ENCODE peak calls at places on chromosomes 1 and 21, in five cellular contexts. R is NT2/D1, Y is adipocyte, O is IMR-90, H is HCT116. I is an unnamed sample. For H3K4me1, the result is how much of the 10 kb centered on the place peaks cover.

GRCh38 chr1:109181085-109181806 is 32.5 kb upstream of the SARS1 start:
- DNase-seq in R (no peak), O (peak), H (no peak), Y (peak), I (no peak)

GRCh38 chr21:46082638-46083270 is 15.2 kb upstream of the COL6A2 start:
- DNase-seq in Y (no peak), H (no peak), O (no peak), R (no peak), I (peak)

GRCh38 chr1:61445269-61445825 is 279.6 kb downstream of the TM2D1 start:
- DNase-seq in H (no peak), O (no peak), Y (no peak), R (no peak), I (no peak)

GRCh38 chr1:223776075-223776814 is 63.9 kb downstream of the CAPN2 start:
- DNase-seq in R (no peak), H (peak), Y (peak), O (peak), I (peak)

GRCh38 chr1:16075337-16076002 is 2.0 kb upstream of the FAM131C start:
- DNase-seq in R (no peak), Y (peak), O (peak), H (no peak), I (no peak)

GRCh38 chr1:15681346-15682290 is 2.5 kb upstream of the PLEKHM2 start:
- DNase-seq in R (no peak), H (no peak), Y (no peak), O (no peak), I (peak)

GRCh38 chr1:246214708-246215504 is 292.2 kb downstream of the SMYD3 start:
- DNase-seq in H (no peak), R (no peak), Y (peak), O (peak), I (no peak)

GRCh38 chr1:147171399-147172167 is 687 bp downstream of the PRKAB2 start:
- DNase-seq in Y (peak), O (no peak), R (no peak), H (no peak), I (no peak)

GRCh38 chr1:30402031-30402430 is 321.4 kb downstream of the MATN1 start:
- DNase-seq in O (no peak), R (no peak), Y (no peak), H (no peak), I (no peak)

GRCh38 chr1:207027221-207027777 is 5.3 kb downstream of the C1orf116 start:
- DNase-seq in R (no peak), H (peak), O (peak), Y (no peak), I (no peak)

GRCh38 chr1:95171270-95172245 is 54.4 kb downstream of the TLCD4 start:
- DNase-seq in H (no peak), R (no peak), O (no peak), Y (no peak), I (no peak)

DNA sequence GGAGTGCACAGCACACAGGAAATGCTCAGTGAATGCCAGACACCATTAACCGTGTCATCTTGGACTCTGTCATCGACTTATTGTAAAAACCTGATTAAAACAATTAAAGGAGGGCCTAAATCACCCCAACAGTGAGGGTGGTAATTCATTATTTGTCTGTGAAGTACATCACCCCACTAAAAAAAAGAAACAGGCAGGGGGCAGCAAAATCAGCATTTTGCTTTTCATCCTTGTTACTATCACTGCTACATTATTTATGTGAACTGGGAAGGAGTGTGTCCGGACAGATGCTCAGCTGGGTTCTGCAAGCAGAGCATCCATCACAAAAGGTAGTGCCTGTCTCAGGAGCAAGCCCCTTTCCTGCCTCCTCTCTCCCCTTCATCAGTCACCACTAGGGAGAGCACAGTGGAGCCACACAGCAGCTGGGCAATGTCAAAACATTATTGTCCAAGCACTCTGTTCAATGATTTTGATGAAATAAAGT is 98.5 kb downstream of the RERE start:
- DNase-seq in Y (no peak), R (no peak), H (no peak), O (no peak), I (peak)
- H3K4me1 ChIP-seq in Y (under half), R (under half), H (under half), O (under half), I (under half)

GRCh38 chr1:235017719-235018118 is 110.9 kb downstream of the TOMM20 start:
- DNase-seq in Y (peak), O (peak), H (no peak), R (no peak), I (no peak)
- H3K9ac ChIP-seq in Y (peak), O (no peak), H (no peak), R (no peak), I (no peak)

GRCh38 chr1:79006564-79006963 is at the start of gene ADGRL4:
- DNase-seq in H (no peak), Y (peak), O (peak), R (no peak), I (peak)
- H3K4me3 ChIP-seq in H (no peak), Y (peak), O (peak), R (peak), I (peak)

DNA sequence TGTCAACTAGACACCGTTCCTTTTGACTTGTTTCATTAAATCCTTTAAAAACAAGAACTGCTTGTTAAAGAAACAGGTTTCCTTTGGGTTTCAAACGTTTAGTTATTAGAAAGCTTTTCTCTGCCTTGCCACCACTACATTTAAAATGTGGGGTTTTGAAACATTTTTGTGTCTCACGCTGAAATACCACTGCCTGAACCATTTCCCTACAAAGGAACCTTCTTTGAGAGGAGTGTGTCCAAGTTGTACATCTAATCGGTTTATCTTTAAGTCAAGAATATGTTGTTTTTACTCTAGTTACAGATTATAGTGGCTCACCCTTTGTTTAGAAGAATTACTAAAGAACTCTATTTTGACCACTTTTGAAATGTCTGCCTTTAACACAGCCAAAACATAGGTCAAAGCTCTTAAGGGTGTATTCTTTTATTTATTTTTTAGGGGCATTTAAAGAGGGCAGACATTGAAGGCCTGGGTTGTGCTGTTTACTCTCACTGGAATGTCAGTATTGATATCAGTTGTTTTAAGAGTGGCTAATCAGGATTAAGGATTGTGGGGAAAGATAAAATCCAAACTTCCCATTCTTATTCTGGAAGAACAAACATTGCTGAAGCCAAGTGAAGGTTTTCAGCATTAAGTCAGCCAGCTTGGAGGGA is 143.4 kb downstream of the GALNT2 start:
- DNase-seq in R (no peak), Y (peak), O (peak), H (no peak), I (no peak)
- H3K4me1 ChIP-seq in R (under half), Y (under half), O (under half), H (under half), I (under half)

GRCh38 chr21:32624726-32625125 is 12.5 kb upstream of the CFAP298 start:
- DNase-seq in O (peak), Y (no peak), R (no peak), H (peak), I (no peak)
- H3K9ac ChIP-seq in O (no peak), Y (no peak), R (no peak), H (no peak), I (no peak)

DNA sequence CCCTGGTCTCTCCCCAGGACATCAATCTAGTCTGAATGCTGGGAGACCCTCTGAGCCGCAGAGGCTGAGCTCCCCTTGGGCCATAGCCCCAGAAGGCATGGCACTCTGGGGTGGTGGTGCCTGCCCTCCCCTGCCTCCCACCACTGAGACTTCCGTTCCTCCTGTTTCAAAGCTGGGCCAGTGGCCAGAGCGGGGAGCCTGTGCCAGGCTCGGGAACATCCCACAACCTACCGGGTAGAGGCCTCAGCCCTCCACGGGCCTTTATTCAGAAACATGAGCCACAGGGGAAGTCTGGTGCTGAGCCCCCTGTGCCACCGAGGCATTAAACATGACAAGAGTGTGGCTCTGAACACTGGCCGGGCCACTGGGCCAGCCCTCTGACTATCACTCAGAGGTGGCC is 8.1 kb downstream of the CCDC24 start:
- DNase-seq in R (no peak), O (no peak), H (no peak), Y (no peak), I (no peak)
- H3K4me3 ChIP-seq in R (no peak), O (no peak), H (no peak), Y (no peak), I (no peak)

DNA sequence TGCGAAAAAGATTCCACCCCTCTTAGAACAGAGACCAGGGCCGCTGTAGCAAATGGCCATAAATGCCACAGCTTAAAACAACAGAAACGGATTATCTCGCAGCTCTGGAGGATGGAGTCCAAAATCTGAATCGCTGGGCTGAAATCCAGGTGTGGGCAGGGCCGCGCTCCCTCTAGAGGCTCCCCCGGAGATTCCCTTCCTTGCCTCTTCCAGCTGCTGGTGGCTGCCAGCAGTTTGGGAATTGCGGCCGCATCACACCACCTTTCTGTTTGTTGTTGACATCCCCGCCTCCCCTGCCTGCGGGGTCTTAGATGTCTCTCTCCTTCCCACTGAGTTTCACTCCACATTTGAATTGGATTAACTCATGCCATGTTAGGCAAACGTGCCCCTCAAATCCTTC is 15.6 kb downstream of the PDE9A start:
- DNase-seq in H (no peak), O (no peak), Y (no peak), R (no peak), I (peak)
- H3K4me1 ChIP-seq in H (under half), O (under half), Y (under half), R (half or more), I (under half)

DNA sequence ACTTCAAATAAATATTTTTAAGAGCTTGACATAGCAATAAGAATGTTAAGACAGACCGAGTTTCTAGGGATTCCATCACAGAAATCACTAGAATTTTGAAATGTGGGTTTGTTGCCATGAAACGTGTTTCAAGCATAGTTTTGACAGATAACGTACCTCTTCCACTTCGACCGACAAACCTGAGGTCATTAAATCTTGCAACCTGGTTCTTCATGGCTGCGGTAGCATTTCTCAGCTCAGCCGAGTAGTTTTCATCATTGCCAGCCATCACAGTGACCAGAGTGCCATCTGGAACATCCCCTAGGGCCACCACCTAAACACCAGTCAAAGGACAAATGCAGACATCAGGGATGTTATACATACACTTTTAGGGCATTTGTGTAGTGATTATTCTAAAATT is 168.7 kb downstream of the RUNX1 start:
- DNase-seq in O (no peak), H (no peak), R (no peak), Y (no peak), I (no peak)
- H3K9ac ChIP-seq in O (peak), H (no peak), R (no peak), Y (peak), I (no peak)